ENCODE peak calls at places on chromosomes 6 and 20, in six cellular contexts. S is sigmoid colon, N is adrenal gland, V is K562, D is astrocyte of the spinal cord, Z is GM12878. K is an unnamed sample.

GRCh38 chr6:10720229-10720959 is 2.5 kb upstream of the TMEM14C start:
- DNase-seq in S (peak; percentile 61), N (peak; percentile 19), V (no peak), D (peak; percentile 22), Z (no peak), K (no peak)

GRCh38 chr6:110878751-110879539 is 4.4 kb downstream of the AMD1 start:
- DNase-seq in S (no peak), N (no peak), V (no peak), D (peak; percentile 21), Z (no peak), K (no peak)

GRCh38 chr20:59434950-59435349 is 134.5 kb downstream of the EDN3 start:
- DNase-seq in S (no peak), N (no peak), V (no peak), D (no peak), Z (no peak), K (no peak)

GRCh38 chr6:134016558-134016814 is 35.9 kb downstream of the SLC2A12 start:
- DNase-seq in S (no peak), N (no peak), V (no peak), D (no peak), Z (no peak), K (no peak)

GRCh38 chr6:119608994-119609393 is 259.4 kb upstream of the MAN1A1 start:
- DNase-seq in S (no peak), N (no peak), V (no peak), D (no peak), Z (no peak), K (no peak)

GRCh38 chr20:63652192-63652980 is 838 bp downstream of the STMN3 start:
- DNase-seq in S (no peak), N (peak; percentile 46), V (peak; percentile 59), D (no peak), Z (no peak), K (no peak)

GRCh38 chr6:49856282-49856681 is 10.1 kb downstream of the CRISP1 start:
- DNase-seq in S (no peak), N (no peak), V (no peak), D (no peak), Z (no peak), K (no peak)

GRCh38 chr6:46734867-46735719 is at the start of gene PLA2G7:
- DNase-seq in S (peak; percentile 63), N (peak; percentile 13), V (no peak), D (peak; percentile 11), Z (no peak), K (no peak)

GRCh38 chr6:15109338-15110090 is 136.4 kb upstream of the JARID2 start:
- DNase-seq in S (no peak), N (peak; percentile 24), V (no peak), D (no peak), Z (no peak), K (no peak)

GRCh38 chr20:45974896-45975565 is 3.0 kb upstream of the ZNF335 start:
- DNase-seq in S (peak; percentile 59), N (no peak), V (no peak), D (no peak), Z (no peak), K (no peak)

GRCh38 chr20:63736893-63737689 is 627 bp downstream of the LIME1 start:
- DNase-seq in S (peak; percentile 71), N (peak; percentile 23), V (peak; percentile 10), D (no peak), Z (no peak), K (no peak)

GRCh38 chr6:30450908-30451818 is 38.1 kb upstream of the HLA-E start:
- DNase-seq in S (peak; percentile 74), N (peak; percentile 41), V (no peak), D (peak; percentile 84), Z (peak; percentile 36), K (peak; percentile 75)

DNA sequence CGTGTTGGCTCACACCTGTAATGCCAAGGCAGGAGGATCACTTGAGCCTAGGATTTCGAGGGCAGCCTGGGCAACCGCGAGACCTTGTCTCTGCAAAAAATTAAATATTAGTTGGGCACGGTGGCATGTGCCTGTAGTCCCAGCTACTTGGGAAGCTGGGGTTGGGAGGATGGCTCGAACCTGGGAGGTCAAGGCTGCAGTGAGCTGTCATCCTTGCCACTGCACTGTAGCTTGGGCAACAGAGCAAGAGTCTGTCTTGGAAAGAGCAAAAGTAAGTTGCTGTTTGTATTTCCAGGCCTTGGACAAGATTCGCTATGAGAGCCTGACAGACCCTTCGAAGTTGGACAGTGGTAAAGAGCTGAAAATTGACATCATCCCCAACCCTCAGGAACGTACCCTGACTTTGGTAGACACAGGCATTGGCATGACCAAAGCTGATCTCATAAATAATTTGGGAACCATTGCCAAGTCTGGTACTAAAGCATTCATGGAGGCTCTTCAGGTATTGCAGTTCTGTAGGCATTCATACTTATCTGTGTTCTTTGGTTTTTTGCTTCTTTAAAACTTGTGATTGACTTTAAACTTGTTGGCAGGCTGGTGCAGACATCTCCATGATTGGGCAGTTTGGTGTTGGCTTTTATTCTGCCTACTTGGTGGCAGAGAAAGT is 2.3 kb downstream of the HSP90AB1 start:
- DNase-seq in S (no peak), N (no peak), V (no peak), D (no peak), Z (no peak), K (no peak)
- H3K4me3 ChIP-seq in S (no peak overlapping the region), N (peak overlapping the region; percentile 93), V (peak overlapping the region; percentile 94), D (peak overlapping the region; percentile 100), Z (peak overlapping the region; percentile 95), K (peak overlapping the region; percentile 98)

GRCh38 chr6:16872543-16873230 is 111.4 kb upstream of the ATXN1 start:
- DNase-seq in S (no peak), N (no peak), V (no peak), D (no peak), Z (no peak), K (no peak)
- TF ChIP-seq CTCF in S (no peak), N (no peak), V (no peak), D (no peak), Z (peak; percentile 34), K (no peak)

DNA sequence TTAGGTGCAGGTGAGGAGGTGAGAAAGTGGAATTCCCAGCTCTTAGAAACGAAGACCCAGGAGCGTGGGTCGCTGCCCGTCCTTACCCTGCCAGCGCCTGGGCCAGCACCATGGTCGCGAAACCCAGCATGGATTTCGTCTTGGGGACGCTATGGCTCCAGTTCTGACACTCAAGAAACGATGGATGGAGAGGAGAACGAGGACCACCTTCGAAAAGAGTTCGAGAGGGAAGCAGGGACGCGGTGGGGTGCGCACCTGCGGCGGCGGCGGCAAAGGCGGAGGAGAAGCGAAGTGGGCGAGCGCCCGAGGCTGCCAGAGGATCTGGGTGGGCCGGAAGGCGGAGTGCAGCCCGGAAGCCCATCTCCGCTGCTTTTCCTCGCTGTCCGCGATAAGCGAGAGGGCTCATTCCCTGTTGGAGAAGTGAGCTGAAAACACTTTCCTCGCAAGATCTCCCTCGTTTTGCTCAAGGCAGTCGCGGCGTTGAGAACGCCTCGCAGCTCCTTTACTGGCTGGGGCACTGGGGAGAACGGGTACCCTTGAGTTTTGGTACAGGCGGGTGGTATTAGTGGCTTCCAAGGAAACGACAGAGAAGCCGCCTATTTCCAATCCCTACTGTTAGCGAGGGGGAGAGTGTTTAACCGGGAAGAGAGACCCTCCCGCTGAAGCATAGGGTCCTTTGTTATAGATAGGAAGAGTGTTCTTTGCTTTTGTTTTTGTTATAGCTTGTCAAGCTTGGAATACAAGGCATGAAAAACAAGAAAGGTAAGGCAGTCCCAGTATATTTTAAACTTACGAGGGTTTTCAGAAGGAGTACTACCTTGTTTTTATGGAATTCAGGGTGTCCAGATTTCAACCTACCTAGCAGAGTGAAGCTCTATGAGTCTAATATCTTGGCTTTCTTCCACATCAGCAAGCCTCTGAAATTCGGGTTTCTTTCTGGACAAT is 109.5 kb downstream of the TRIM27 start:
- DNase-seq in S (no peak), N (no peak), V (no peak), D (no peak), Z (no peak), K (no peak)
- H3K4me3 ChIP-seq in S (no peak overlapping the region), N (no peak overlapping the region), V (peak overlapping the region; percentile 5), D (peak overlapping the region; percentile 15), Z (no peak overlapping the region), K (peak overlapping the region; percentile 13)

GRCh38 chr20:36591854-36592641 is 13.5 kb upstream of the RAB5IF start:
- DNase-seq in S (no peak), N (peak; percentile 39), V (peak; percentile 47), D (peak; percentile 50), Z (no peak), K (no peak)
- TF ChIP-seq CTCF in S (peak; percentile 14), N (peak; percentile 42), V (peak; percentile 46), D (peak; percentile 53), Z (peak; percentile 23), K (peak; percentile 57)

GRCh38 chr6:167154291-167154690 is 3.5 kb downstream of the GPR31 start:
- DNase-seq in S (no peak), N (no peak), V (no peak), D (no peak), Z (no peak), K (no peak)

GRCh38 chr6:167154895-167155294 is 2.9 kb downstream of the GPR31 start:
- DNase-seq in S (no peak), N (no peak), V (no peak), D (no peak), Z (no peak), K (no peak)

GRCh38 chr6:167152858-167153257 is 4.9 kb downstream of the GPR31 start:
- DNase-seq in S (no peak), N (no peak), V (no peak), D (no peak), Z (peak; percentile 57), K (no peak)

GRCh38 chr6:167151648-167152047 is 6.1 kb downstream of the GPR31 start:
- DNase-seq in S (no peak), N (no peak), V (no peak), D (no peak), Z (no peak), K (no peak)

DNA sequence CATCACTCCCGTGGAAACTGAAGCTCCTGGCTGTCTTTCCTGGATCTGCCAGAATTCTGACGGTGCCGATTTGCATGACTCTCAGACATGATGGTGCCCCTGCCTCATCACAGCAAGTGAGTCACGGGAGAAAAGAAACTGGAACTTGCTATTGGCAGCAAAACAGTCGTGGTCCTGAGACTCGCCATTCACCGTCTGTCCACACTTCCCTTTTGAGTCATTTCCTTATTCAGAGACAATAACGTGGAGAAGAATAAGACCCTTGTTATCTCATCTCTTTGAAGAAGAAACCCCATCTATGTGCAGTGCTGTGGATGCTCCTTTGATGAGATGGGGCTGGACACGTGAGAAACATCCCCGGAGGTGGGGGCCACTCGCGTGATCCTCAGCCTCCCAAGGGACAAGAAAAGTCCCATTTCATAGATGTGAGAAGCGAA is 4.2 kb downstream of the GPR31 start:
- DNase-seq in S (no peak), N (peak; percentile 21), V (no peak), D (peak; percentile 54), Z (peak; percentile 78), K (no peak)
- H3K4me3 ChIP-seq in S (peak overlapping the region; percentile 11), N (no peak overlapping the region), V (no peak overlapping the region), D (peak overlapping the region; percentile 12), Z (peak overlapping the region; percentile 54), K (peak overlapping the region; percentile 11)

DNA sequence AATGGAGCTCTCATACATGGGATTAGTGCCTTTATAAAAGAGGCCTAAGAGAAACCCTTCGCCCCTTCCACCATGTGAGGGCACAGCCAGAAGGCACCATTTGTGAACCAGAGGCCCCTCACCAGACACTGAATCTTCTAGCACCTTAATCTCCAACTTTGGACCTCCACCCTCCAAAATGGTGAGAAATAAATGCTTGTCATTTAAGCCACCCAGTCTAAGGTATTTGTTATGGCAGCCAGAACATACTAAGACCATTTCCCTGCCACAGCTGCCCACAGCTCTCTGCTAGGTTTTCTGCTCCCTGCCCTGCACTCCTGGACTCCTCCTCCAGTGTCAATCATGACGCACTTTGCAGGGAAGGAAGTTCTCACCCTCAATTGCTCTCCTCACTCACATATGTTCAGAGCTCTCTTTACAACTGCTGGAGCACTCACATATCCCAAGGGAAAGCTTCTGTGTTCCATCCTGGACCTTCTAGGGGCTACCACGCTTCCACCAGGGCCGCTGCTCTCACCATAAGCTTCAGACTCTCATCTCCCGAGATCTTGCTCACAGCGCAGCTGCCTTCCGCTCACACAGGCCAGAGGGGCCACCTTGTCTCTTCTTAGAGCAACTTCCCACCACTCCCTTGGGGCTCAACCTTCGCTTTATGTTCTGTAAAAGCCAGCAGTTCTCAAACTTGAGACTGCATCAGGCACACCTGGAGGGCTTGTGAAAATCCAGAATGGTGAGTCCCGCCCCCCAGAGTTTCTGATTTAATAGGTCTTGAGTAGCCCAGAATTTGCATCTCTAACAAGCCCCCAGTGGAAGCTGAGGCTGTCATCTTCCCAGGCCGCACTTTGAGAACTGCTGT is 1.6 kb upstream of the LY86 start:
- DNase-seq in S (no peak), N (no peak), V (no peak), D (no peak), Z (peak; percentile 95), K (no peak)
- TF ChIP-seq CTCF in S (no peak), N (no peak), V (no peak), D (no peak), Z (no peak), K (no peak)